ENCODE peak calls at places on chromosome 7, in ten cellular contexts. One of them, this sample, is unnamed.

GRCh38 chr7:134571746-134572461 is 23.0 kb downstream of the AKR1B15 start:
- DNase-seq in stimulated activated CD4-positive, alpha-beta T cell treated with anti-CD3 and anti-CD28 coated beads, Interleukin-15, amount 100 ng/mL, for 24 hours: no peak
- DNase-seq in fibroblast of the conjunctiva: no peak
- DNase-seq in NCI-H1436: no peak
- DNase-seq in stimulated activated CD8-positive, alpha-beta memory T cell treated with anti-CD3 and anti-CD28 coated beads, Interleukin-15, amount 100 ng/mL, for 24 hours: no peak
- DNase-seq in hypothalamus: no peak
- DNase-seq in stimulated activated naive CD4-positive, alpha-beta T cell: no peak
- DNase-seq in activated CD4-positive, alpha-beta T cell treated with anti-CD3 and anti-CD28 coated beads for 1 hour: no peak
- DNase-seq in left lobe of liver: no peak
- DNase-seq in Daoy: no peak
- DNase-seq in this sample: no peak

GRCh38 chr7:132519936-132520335 is 56.3 kb downstream of the PLXNA4 start:
- DNase-seq in stimulated activated CD4-positive, alpha-beta T cell treated with anti-CD3 and anti-CD28 coated beads, Interleukin-15, amount 100 ng/mL, for 24 hours: no peak
- DNase-seq in stimulated activated CD8-positive, alpha-beta memory T cell treated with anti-CD3 and anti-CD28 coated beads, Interleukin-15, amount 100 ng/mL, for 24 hours: no peak
- DNase-seq in NCI-H1436: no peak
- DNase-seq in fibroblast of the conjunctiva: no peak
- DNase-seq in Daoy: no peak
- DNase-seq in stimulated activated naive CD4-positive, alpha-beta T cell: no peak
- DNase-seq in left lobe of liver: no peak
- DNase-seq in activated CD4-positive, alpha-beta T cell treated with anti-CD3 and anti-CD28 coated beads for 1 hour: no peak
- DNase-seq in hypothalamus: no peak
- DNase-seq in this sample: no peak

GRCh38 chr7:25392571-25393338 is 164.5 kb upstream of the NPVF start:
- DNase-seq in left lobe of liver: no peak
- DNase-seq in hypothalamus: no peak
- DNase-seq in NCI-H1436: no peak
- DNase-seq in Daoy: peak; percentile 32
- DNase-seq in stimulated activated CD4-positive, alpha-beta T cell treated with anti-CD3 and anti-CD28 coated beads, Interleukin-15, amount 100 ng/mL, for 24 hours: no peak
- DNase-seq in activated CD4-positive, alpha-beta T cell treated with anti-CD3 and anti-CD28 coated beads for 1 hour: no peak
- DNase-seq in stimulated activated naive CD4-positive, alpha-beta T cell: no peak
- DNase-seq in stimulated activated CD8-positive, alpha-beta memory T cell treated with anti-CD3 and anti-CD28 coated beads, Interleukin-15, amount 100 ng/mL, for 24 hours: no peak
- DNase-seq in fibroblast of the conjunctiva: no peak
- DNase-seq in this sample: no peak

GRCh38 chr7:23490357-23491131 is 20.3 kb upstream of the IGF2BP3 start:
- DNase-seq in hypothalamus: peak; percentile 33
- DNase-seq in Daoy: peak; percentile 72
- DNase-seq in stimulated activated naive CD4-positive, alpha-beta T cell: peak; percentile 28
- DNase-seq in activated CD4-positive, alpha-beta T cell treated with anti-CD3 and anti-CD28 coated beads for 1 hour: peak; percentile 42
- DNase-seq in left lobe of liver: no peak
- DNase-seq in fibroblast of the conjunctiva: no peak
- DNase-seq in NCI-H1436: no peak
- DNase-seq in stimulated activated CD8-positive, alpha-beta memory T cell treated with anti-CD3 and anti-CD28 coated beads, Interleukin-15, amount 100 ng/mL, for 24 hours: no peak
- DNase-seq in stimulated activated CD4-positive, alpha-beta T cell treated with anti-CD3 and anti-CD28 coated beads, Interleukin-15, amount 100 ng/mL, for 24 hours: peak; percentile 57
- DNase-seq in this sample: peak; percentile 34

GRCh38 chr7:100867040-100867795 is at the start of gene TRIP6:
- DNase-seq in hypothalamus: peak; percentile 78
- DNase-seq in stimulated activated naive CD4-positive, alpha-beta T cell: peak; percentile 23
- DNase-seq in stimulated activated CD8-positive, alpha-beta memory T cell treated with anti-CD3 and anti-CD28 coated beads, Interleukin-15, amount 100 ng/mL, for 24 hours: no peak
- DNase-seq in NCI-H1436: no peak
- DNase-seq in left lobe of liver: peak; percentile 82
- DNase-seq in fibroblast of the conjunctiva: peak; percentile 87
- DNase-seq in stimulated activated CD4-positive, alpha-beta T cell treated with anti-CD3 and anti-CD28 coated beads, Interleukin-15, amount 100 ng/mL, for 24 hours: peak; percentile 80
- DNase-seq in Daoy: peak; percentile 99
- DNase-seq in activated CD4-positive, alpha-beta T cell treated with anti-CD3 and anti-CD28 coated beads for 1 hour: peak; percentile 29
- DNase-seq in this sample: peak; percentile 31

GRCh38 chr7:75667938-75668337 is 70.8 kb downstream of the HIP1 start:
- DNase-seq in stimulated activated CD4-positive, alpha-beta T cell treated with anti-CD3 and anti-CD28 coated beads, Interleukin-15, amount 100 ng/mL, for 24 hours: no peak
- DNase-seq in left lobe of liver: no peak
- DNase-seq in fibroblast of the conjunctiva: no peak
- DNase-seq in activated CD4-positive, alpha-beta T cell treated with anti-CD3 and anti-CD28 coated beads for 1 hour: no peak
- DNase-seq in NCI-H1436: no peak
- DNase-seq in stimulated activated CD8-positive, alpha-beta memory T cell treated with anti-CD3 and anti-CD28 coated beads, Interleukin-15, amount 100 ng/mL, for 24 hours: no peak
- DNase-seq in hypothalamus: no peak
- DNase-seq in stimulated activated naive CD4-positive, alpha-beta T cell: no peak
- DNase-seq in Daoy: no peak
- DNase-seq in this sample: no peak

GRCh38 chr7:43735802-43736603 is 6.7 kb upstream of the COA1 start:
- DNase-seq in stimulated activated naive CD4-positive, alpha-beta T cell: no peak
- DNase-seq in stimulated activated CD8-positive, alpha-beta memory T cell treated with anti-CD3 and anti-CD28 coated beads, Interleukin-15, amount 100 ng/mL, for 24 hours: no peak
- DNase-seq in left lobe of liver: no peak
- DNase-seq in activated CD4-positive, alpha-beta T cell treated with anti-CD3 and anti-CD28 coated beads for 1 hour: no peak
- DNase-seq in fibroblast of the conjunctiva: no peak
- DNase-seq in NCI-H1436: no peak
- DNase-seq in stimulated activated CD4-positive, alpha-beta T cell treated with anti-CD3 and anti-CD28 coated beads, Interleukin-15, amount 100 ng/mL, for 24 hours: peak; percentile 65
- DNase-seq in Daoy: peak; percentile 57
- DNase-seq in hypothalamus: no peak
- DNase-seq in this sample: no peak

GRCh38 chr7:55181774-55182173 is 163.0 kb downstream of the EGFR start:
- DNase-seq in stimulated activated CD4-positive, alpha-beta T cell treated with anti-CD3 and anti-CD28 coated beads, Interleukin-15, amount 100 ng/mL, for 24 hours: no peak
- DNase-seq in NCI-H1436: no peak
- DNase-seq in stimulated activated naive CD4-positive, alpha-beta T cell: no peak
- DNase-seq in stimulated activated CD8-positive, alpha-beta memory T cell treated with anti-CD3 and anti-CD28 coated beads, Interleukin-15, amount 100 ng/mL, for 24 hours: no peak
- DNase-seq in hypothalamus: no peak
- DNase-seq in fibroblast of the conjunctiva: no peak
- DNase-seq in Daoy: no peak
- DNase-seq in activated CD4-positive, alpha-beta T cell treated with anti-CD3 and anti-CD28 coated beads for 1 hour: no peak
- DNase-seq in left lobe of liver: no peak
- DNase-seq in this sample: no peak

GRCh38 chr7:47503283-47503682 is 78.6 kb downstream of the TNS3 start:
- DNase-seq in hypothalamus: no peak
- DNase-seq in fibroblast of the conjunctiva: no peak
- DNase-seq in left lobe of liver: no peak
- DNase-seq in NCI-H1436: no peak
- DNase-seq in stimulated activated naive CD4-positive, alpha-beta T cell: no peak
- DNase-seq in activated CD4-positive, alpha-beta T cell treated with anti-CD3 and anti-CD28 coated beads for 1 hour: no peak
- DNase-seq in stimulated activated CD4-positive, alpha-beta T cell treated with anti-CD3 and anti-CD28 coated beads, Interleukin-15, amount 100 ng/mL, for 24 hours: no peak
- DNase-seq in stimulated activated CD8-positive, alpha-beta memory T cell treated with anti-CD3 and anti-CD28 coated beads, Interleukin-15, amount 100 ng/mL, for 24 hours: no peak
- DNase-seq in Daoy: no peak
- DNase-seq in this sample: no peak

GRCh38 chr7:18941197-18941596 is 176.2 kb downstream of the TWIST1 start:
- DNase-seq in hypothalamus: no peak
- DNase-seq in activated CD4-positive, alpha-beta T cell treated with anti-CD3 and anti-CD28 coated beads for 1 hour: no peak
- DNase-seq in NCI-H1436: no peak
- DNase-seq in fibroblast of the conjunctiva: peak; percentile 21
- DNase-seq in Daoy: no peak
- DNase-seq in stimulated activated CD4-positive, alpha-beta T cell treated with anti-CD3 and anti-CD28 coated beads, Interleukin-15, amount 100 ng/mL, for 24 hours: no peak
- DNase-seq in left lobe of liver: no peak
- DNase-seq in stimulated activated CD8-positive, alpha-beta memory T cell treated with anti-CD3 and anti-CD28 coated beads, Interleukin-15, amount 100 ng/mL, for 24 hours: no peak
- DNase-seq in stimulated activated naive CD4-positive, alpha-beta T cell: no peak
- DNase-seq in this sample: no peak

GRCh38 chr7:23894891-23895569 is 185.0 kb downstream of the STK31 start:
- DNase-seq in hypothalamus: no peak
- DNase-seq in stimulated activated CD8-positive, alpha-beta memory T cell treated with anti-CD3 and anti-CD28 coated beads, Interleukin-15, amount 100 ng/mL, for 24 hours: no peak
- DNase-seq in NCI-H1436: no peak
- DNase-seq in stimulated activated CD4-positive, alpha-beta T cell treated with anti-CD3 and anti-CD28 coated beads, Interleukin-15, amount 100 ng/mL, for 24 hours: peak; percentile 30
- DNase-seq in stimulated activated naive CD4-positive, alpha-beta T cell: no peak
- DNase-seq in activated CD4-positive, alpha-beta T cell treated with anti-CD3 and anti-CD28 coated beads for 1 hour: no peak
- DNase-seq in fibroblast of the conjunctiva: no peak
- DNase-seq in Daoy: no peak
- DNase-seq in left lobe of liver: no peak
- DNase-seq in this sample: no peak

GRCh38 chr7:1053002-1053411 is 8.7 kb downstream of the GPR146 start:
- DNase-seq in NCI-H1436: no peak
- DNase-seq in activated CD4-positive, alpha-beta T cell treated with anti-CD3 and anti-CD28 coated beads for 1 hour: no peak
- DNase-seq in stimulated activated naive CD4-positive, alpha-beta T cell: no peak
- DNase-seq in hypothalamus: no peak
- DNase-seq in fibroblast of the conjunctiva: no peak
- DNase-seq in stimulated activated CD4-positive, alpha-beta T cell treated with anti-CD3 and anti-CD28 coated beads, Interleukin-15, amount 100 ng/mL, for 24 hours: no peak
- DNase-seq in stimulated activated CD8-positive, alpha-beta memory T cell treated with anti-CD3 and anti-CD28 coated beads, Interleukin-15, amount 100 ng/mL, for 24 hours: no peak
- DNase-seq in left lobe of liver: no peak
- DNase-seq in Daoy: no peak
- DNase-seq in this sample: no peak

GRCh38 chr7:30322656-30323355 is 38.4 kb downstream of the ZNRF2 start:
- DNase-seq in stimulated activated CD8-positive, alpha-beta memory T cell treated with anti-CD3 and anti-CD28 coated beads, Interleukin-15, amount 100 ng/mL, for 24 hours: no peak
- DNase-seq in fibroblast of the conjunctiva: no peak
- DNase-seq in hypothalamus: no peak
- DNase-seq in stimulated activated CD4-positive, alpha-beta T cell treated with anti-CD3 and anti-CD28 coated beads, Interleukin-15, amount 100 ng/mL, for 24 hours: no peak
- DNase-seq in NCI-H1436: no peak
- DNase-seq in activated CD4-positive, alpha-beta T cell treated with anti-CD3 and anti-CD28 coated beads for 1 hour: no peak
- DNase-seq in left lobe of liver: no peak
- DNase-seq in Daoy: no peak
- DNase-seq in stimulated activated naive CD4-positive, alpha-beta T cell: no peak
- DNase-seq in this sample: no peak

GRCh38 chr7:922334-923107 is 32.0 kb downstream of the ADAP1 start:
- DNase-seq in Daoy: no peak
- DNase-seq in NCI-H1436: no peak
- DNase-seq in stimulated activated CD4-positive, alpha-beta T cell treated with anti-CD3 and anti-CD28 coated beads, Interleukin-15, amount 100 ng/mL, for 24 hours: peak; percentile 64
- DNase-seq in stimulated activated naive CD4-positive, alpha-beta T cell: no peak
- DNase-seq in hypothalamus: no peak
- DNase-seq in fibroblast of the conjunctiva: no peak
- DNase-seq in activated CD4-positive, alpha-beta T cell treated with anti-CD3 and anti-CD28 coated beads for 1 hour: no peak
- DNase-seq in stimulated activated CD8-positive, alpha-beta memory T cell treated with anti-CD3 and anti-CD28 coated beads, Interleukin-15, amount 100 ng/mL, for 24 hours: no peak
- DNase-seq in left lobe of liver: no peak
- DNase-seq in this sample: no peak

GRCh38 chr7:50352282-50352681 is 47.8 kb downstream of the IKZF1 start:
- DNase-seq in hypothalamus: no peak
- DNase-seq in stimulated activated naive CD4-positive, alpha-beta T cell: no peak
- DNase-seq in stimulated activated CD4-positive, alpha-beta T cell treated with anti-CD3 and anti-CD28 coated beads, Interleukin-15, amount 100 ng/mL, for 24 hours: no peak
- DNase-seq in left lobe of liver: no peak
- DNase-seq in NCI-H1436: no peak
- DNase-seq in fibroblast of the conjunctiva: no peak
- DNase-seq in activated CD4-positive, alpha-beta T cell treated with anti-CD3 and anti-CD28 coated beads for 1 hour: no peak
- DNase-seq in stimulated activated CD8-positive, alpha-beta memory T cell treated with anti-CD3 and anti-CD28 coated beads, Interleukin-15, amount 100 ng/mL, for 24 hours: no peak
- DNase-seq in Daoy: no peak
- DNase-seq in this sample: no peak

GRCh38 chr7:85111761-85112160 is 75.1 kb downstream of the SEMA3D start:
- DNase-seq in stimulated activated CD8-positive, alpha-beta memory T cell treated with anti-CD3 and anti-CD28 coated beads, Interleukin-15, amount 100 ng/mL, for 24 hours: no peak
- DNase-seq in fibroblast of the conjunctiva: no peak
- DNase-seq in stimulated activated naive CD4-positive, alpha-beta T cell: no peak
- DNase-seq in left lobe of liver: no peak
- DNase-seq in stimulated activated CD4-positive, alpha-beta T cell treated with anti-CD3 and anti-CD28 coated beads, Interleukin-15, amount 100 ng/mL, for 24 hours: no peak
- DNase-seq in Daoy: no peak
- DNase-seq in NCI-H1436: no peak
- DNase-seq in hypothalamus: no peak
- DNase-seq in activated CD4-positive, alpha-beta T cell treated with anti-CD3 and anti-CD28 coated beads for 1 hour: no peak
- DNase-seq in this sample: no peak

GRCh38 chr7:34086064-34086463 is 180.7 kb downstream of the BMPER start:
- DNase-seq in stimulated activated CD4-positive, alpha-beta T cell treated with anti-CD3 and anti-CD28 coated beads, Interleukin-15, amount 100 ng/mL, for 24 hours: no peak
- DNase-seq in activated CD4-positive, alpha-beta T cell treated with anti-CD3 and anti-CD28 coated beads for 1 hour: no peak
- DNase-seq in stimulated activated naive CD4-positive, alpha-beta T cell: no peak
- DNase-seq in stimulated activated CD8-positive, alpha-beta memory T cell treated with anti-CD3 and anti-CD28 coated beads, Interleukin-15, amount 100 ng/mL, for 24 hours: no peak
- DNase-seq in fibroblast of the conjunctiva: no peak
- DNase-seq in hypothalamus: no peak
- DNase-seq in Daoy: no peak
- DNase-seq in left lobe of liver: no peak
- DNase-seq in NCI-H1436: no peak
- DNase-seq in this sample: no peak

GRCh38 chr7:124155400-124156022 is 122.6 kb upstream of the TMEM229A start:
- DNase-seq in fibroblast of the conjunctiva: no peak
- DNase-seq in stimulated activated CD4-positive, alpha-beta T cell treated with anti-CD3 and anti-CD28 coated beads, Interleukin-15, amount 100 ng/mL, for 24 hours: no peak
- DNase-seq in stimulated activated naive CD4-positive, alpha-beta T cell: no peak
- DNase-seq in left lobe of liver: no peak
- DNase-seq in Daoy: no peak
- DNase-seq in NCI-H1436: peak; percentile 7
- DNase-seq in hypothalamus: no peak
- DNase-seq in activated CD4-positive, alpha-beta T cell treated with anti-CD3 and anti-CD28 coated beads for 1 hour: no peak
- DNase-seq in stimulated activated CD8-positive, alpha-beta memory T cell treated with anti-CD3 and anti-CD28 coated beads, Interleukin-15, amount 100 ng/mL, for 24 hours: no peak
- DNase-seq in this sample: no peak

GRCh38 chr7:88928266-88928665 is 132.7 kb upstream of the TEX47 start:
- DNase-seq in stimulated activated CD8-positive, alpha-beta memory T cell treated with anti-CD3 and anti-CD28 coated beads, Interleukin-15, amount 100 ng/mL, for 24 hours: no peak
- DNase-seq in stimulated activated CD4-positive, alpha-beta T cell treated with anti-CD3 and anti-CD28 coated beads, Interleukin-15, amount 100 ng/mL, for 24 hours: no peak
- DNase-seq in stimulated activated naive CD4-positive, alpha-beta T cell: no peak
- DNase-seq in hypothalamus: no peak
- DNase-seq in activated CD4-positive, alpha-beta T cell treated with anti-CD3 and anti-CD28 coated beads for 1 hour: no peak
- DNase-seq in fibroblast of the conjunctiva: no peak
- DNase-seq in NCI-H1436: no peak
- DNase-seq in Daoy: no peak
- DNase-seq in left lobe of liver: no peak
- DNase-seq in this sample: no peak

GRCh38 chr7:148222716-148223115 is 367.9 kb upstream of the C7orf33 start:
- DNase-seq in stimulated activated CD8-positive, alpha-beta memory T cell treated with anti-CD3 and anti-CD28 coated beads, Interleukin-15, amount 100 ng/mL, for 24 hours: no peak
- DNase-seq in hypothalamus: no peak
- DNase-seq in NCI-H1436: no peak
- DNase-seq in left lobe of liver: peak; percentile 48
- DNase-seq in stimulated activated naive CD4-positive, alpha-beta T cell: no peak
- DNase-seq in Daoy: no peak
- DNase-seq in fibroblast of the conjunctiva: no peak
- DNase-seq in stimulated activated CD4-positive, alpha-beta T cell treated with anti-CD3 and anti-CD28 coated beads, Interleukin-15, amount 100 ng/mL, for 24 hours: no peak
- DNase-seq in activated CD4-positive, alpha-beta T cell treated with anti-CD3 and anti-CD28 coated beads for 1 hour: no peak
- DNase-seq in this sample: no peak

GRCh38 chr7:23672033-23672432 is 8.0 kb upstream of the FAM221A start:
- DNase-seq in activated CD4-positive, alpha-beta T cell treated with anti-CD3 and anti-CD28 coated beads for 1 hour: no peak
- DNase-seq in fibroblast of the conjunctiva: no peak
- DNase-seq in stimulated activated naive CD4-positive, alpha-beta T cell: no peak
- DNase-seq in hypothalamus: no peak
- DNase-seq in stimulated activated CD4-positive, alpha-beta T cell treated with anti-CD3 and anti-CD28 coated beads, Interleukin-15, amount 100 ng/mL, for 24 hours: no peak
- DNase-seq in stimulated activated CD8-positive, alpha-beta memory T cell treated with anti-CD3 and anti-CD28 coated beads, Interleukin-15, amount 100 ng/mL, for 24 hours: no peak
- DNase-seq in Daoy: no peak
- DNase-seq in left lobe of liver: no peak
- DNase-seq in NCI-H1436: no peak
- DNase-seq in this sample: no peak

GRCh38 chr7:28922618-28923331 is 35.4 kb downstream of the TRIL start:
- DNase-seq in Daoy: peak; percentile 88
- DNase-seq in NCI-H1436: peak; percentile 88
- DNase-seq in stimulated activated naive CD4-positive, alpha-beta T cell: peak; percentile 28
- DNase-seq in stimulated activated CD4-positive, alpha-beta T cell treated with anti-CD3 and anti-CD28 coated beads, Interleukin-15, amount 100 ng/mL, for 24 hours: peak; percentile 69
- DNase-seq in fibroblast of the conjunctiva: peak; percentile 75
- DNase-seq in activated CD4-positive, alpha-beta T cell treated with anti-CD3 and anti-CD28 coated beads for 1 hour: peak; percentile 31
- DNase-seq in stimulated activated CD8-positive, alpha-beta memory T cell treated with anti-CD3 and anti-CD28 coated beads, Interleukin-15, amount 100 ng/mL, for 24 hours: peak; percentile 40
- DNase-seq in hypothalamus: peak; percentile 28
- DNase-seq in left lobe of liver: peak; percentile 65
- DNase-seq in this sample: peak; percentile 52

GRCh38 chr7:70474639-70475234 is 657.2 kb upstream of the GALNT17 start:
- DNase-seq in Daoy: no peak
- DNase-seq in fibroblast of the conjunctiva: no peak
- DNase-seq in stimulated activated naive CD4-positive, alpha-beta T cell: no peak
- DNase-seq in activated CD4-positive, alpha-beta T cell treated with anti-CD3 and anti-CD28 coated beads for 1 hour: no peak
- DNase-seq in left lobe of liver: peak; percentile 87
- DNase-seq in NCI-H1436: no peak
- DNase-seq in stimulated activated CD4-positive, alpha-beta T cell treated with anti-CD3 and anti-CD28 coated beads, Interleukin-15, amount 100 ng/mL, for 24 hours: no peak
- DNase-seq in hypothalamus: no peak
- DNase-seq in stimulated activated CD8-positive, alpha-beta memory T cell treated with anti-CD3 and anti-CD28 coated beads, Interleukin-15, amount 100 ng/mL, for 24 hours: no peak
- DNase-seq in this sample: no peak

GRCh38 chr7:23539494-23539907 is 7.7 kb upstream of the TRA2A start:
- DNase-seq in NCI-H1436: no peak
- DNase-seq in fibroblast of the conjunctiva: no peak
- DNase-seq in activated CD4-positive, alpha-beta T cell treated with anti-CD3 and anti-CD28 coated beads for 1 hour: no peak
- DNase-seq in Daoy: no peak
- DNase-seq in hypothalamus: no peak
- DNase-seq in left lobe of liver: no peak
- DNase-seq in stimulated activated CD4-positive, alpha-beta T cell treated with anti-CD3 and anti-CD28 coated beads, Interleukin-15, amount 100 ng/mL, for 24 hours: no peak
- DNase-seq in stimulated activated naive CD4-positive, alpha-beta T cell: no peak
- DNase-seq in stimulated activated CD8-positive, alpha-beta memory T cell treated with anti-CD3 and anti-CD28 coated beads, Interleukin-15, amount 100 ng/mL, for 24 hours: no peak
- DNase-seq in this sample: no peak

GRCh38 chr7:101237206-101238067 is at the start of gene CLDN15:
- DNase-seq in hypothalamus: no peak
- DNase-seq in fibroblast of the conjunctiva: peak; percentile 27
- DNase-seq in activated CD4-positive, alpha-beta T cell treated with anti-CD3 and anti-CD28 coated beads for 1 hour: no peak
- DNase-seq in stimulated activated naive CD4-positive, alpha-beta T cell: no peak
- DNase-seq in left lobe of liver: peak; percentile 83
- DNase-seq in Daoy: peak; percentile 65
- DNase-seq in NCI-H1436: no peak
- DNase-seq in stimulated activated CD4-positive, alpha-beta T cell treated with anti-CD3 and anti-CD28 coated beads, Interleukin-15, amount 100 ng/mL, for 24 hours: no peak
- DNase-seq in stimulated activated CD8-positive, alpha-beta memory T cell treated with anti-CD3 and anti-CD28 coated beads, Interleukin-15, amount 100 ng/mL, for 24 hours: no peak
- DNase-seq in this sample: no peak

GRCh38 chr7:1856966-1857441 is 186.9 kb downstream of the ELFN1 start:
- DNase-seq in activated CD4-positive, alpha-beta T cell treated with anti-CD3 and anti-CD28 coated beads for 1 hour: no peak
- DNase-seq in fibroblast of the conjunctiva: no peak
- DNase-seq in Daoy: no peak
- DNase-seq in hypothalamus: no peak
- DNase-seq in stimulated activated CD8-positive, alpha-beta memory T cell treated with anti-CD3 and anti-CD28 coated beads, Interleukin-15, amount 100 ng/mL, for 24 hours: no peak
- DNase-seq in left lobe of liver: peak; percentile 45
- DNase-seq in stimulated activated naive CD4-positive, alpha-beta T cell: no peak
- DNase-seq in stimulated activated CD4-positive, alpha-beta T cell treated with anti-CD3 and anti-CD28 coated beads, Interleukin-15, amount 100 ng/mL, for 24 hours: no peak
- DNase-seq in NCI-H1436: no peak
- DNase-seq in this sample: no peak

GRCh38 chr7:100865372-100865911 is 1.7 kb upstream of the TRIP6 start:
- DNase-seq in stimulated activated naive CD4-positive, alpha-beta T cell: no peak
- DNase-seq in activated CD4-positive, alpha-beta T cell treated with anti-CD3 and anti-CD28 coated beads for 1 hour: no peak
- DNase-seq in left lobe of liver: no peak
- DNase-seq in stimulated activated CD4-positive, alpha-beta T cell treated with anti-CD3 and anti-CD28 coated beads, Interleukin-15, amount 100 ng/mL, for 24 hours: no peak
- DNase-seq in NCI-H1436: no peak
- DNase-seq in Daoy: peak; percentile 98
- DNase-seq in hypothalamus: no peak
- DNase-seq in fibroblast of the conjunctiva: no peak
- DNase-seq in stimulated activated CD8-positive, alpha-beta memory T cell treated with anti-CD3 and anti-CD28 coated beads, Interleukin-15, amount 100 ng/mL, for 24 hours: no peak
- DNase-seq in this sample: no peak

GRCh38 chr7:127819975-127820778 is 168.2 kb downstream of the SND1 start:
- DNase-seq in NCI-H1436: no peak
- DNase-seq in stimulated activated naive CD4-positive, alpha-beta T cell: no peak
- DNase-seq in hypothalamus: no peak
- DNase-seq in fibroblast of the conjunctiva: peak; percentile 12
- DNase-seq in stimulated activated CD8-positive, alpha-beta memory T cell treated with anti-CD3 and anti-CD28 coated beads, Interleukin-15, amount 100 ng/mL, for 24 hours: no peak
- DNase-seq in activated CD4-positive, alpha-beta T cell treated with anti-CD3 and anti-CD28 coated beads for 1 hour: no peak
- DNase-seq in Daoy: peak; percentile 56
- DNase-seq in left lobe of liver: no peak
- DNase-seq in stimulated activated CD4-positive, alpha-beta T cell treated with anti-CD3 and anti-CD28 coated beads, Interleukin-15, amount 100 ng/mL, for 24 hours: no peak
- DNase-seq in this sample: no peak

This sample was measured in effector CD8-positive, alpha-beta T cell.